ENCODE peak calls at places on chromosomes 12 and 14, in five cellular contexts. X is endothelial cell of umbilical vein; M is fibroblast of the aortic adventitia; R is CD4-positive, alpha-beta T cell; Y is tibial artery. B is an unnamed sample.

GRCh38 chr14:49924852-49925251 is 32.0 kb downstream of the ARF6 start:
- DNase-seq in R (no peak), M (no peak), X (no peak), Y (no peak), B (no peak)

GRCh38 chr14:35818346-35819115 is 7.6 kb upstream of the BRMS1L start:
- DNase-seq in Y (no peak), R (no peak), M (peak), X (peak), B (no peak)

GRCh38 chr12:122057769-122058168 is 20.8 kb upstream of the MLXIP start:
- DNase-seq in R (no peak), Y (no peak), X (no peak), M (no peak), B (no peak)

GRCh38 chr14:22515961-22516360 is 73.1 kb downstream of the DAD1 start:
- DNase-seq in Y (no peak), X (no peak), R (no peak), M (no peak), B (no peak)

GRCh38 chr14:103186241-103186835 is 63.1 kb downstream of the TNFAIP2 start:
- DNase-seq in X (no peak), Y (peak), M (no peak), R (no peak), B (no peak)

GRCh38 chr12:2640709-2641108 is 154.1 kb upstream of the FKBP4 start:
- DNase-seq in X (peak), M (peak), R (no peak), Y (peak), B (no peak)

GRCh38 chr14:69996197-69996596 is 117.0 kb downstream of the SMOC1 start:
- DNase-seq in M (peak), X (no peak), Y (no peak), R (no peak), B (no peak)

GRCh38 chr12:57576613-57577160 is 14.3 kb upstream of the PIP4K2C start:
- DNase-seq in X (no peak), M (no peak), Y (no peak), R (no peak), B (no peak)

GRCh38 chr12:10557766-10558165 is 52.1 kb downstream of the EIF2S3B start:
- DNase-seq in R (no peak), M (no peak), X (no peak), Y (no peak), B (no peak)

GRCh38 chr12:109466821-109467220 is 10.3 kb downstream of the KCTD10 start:
- DNase-seq in X (no peak), Y (no peak), M (no peak), R (no peak), B (no peak)

GRCh38 chr12:124964836-124965462 is 24.0 kb downstream of the DHX37 start:
- DNase-seq in X (no peak), Y (no peak), M (no peak), R (no peak), B (no peak)

GRCh38 chr12:8662592-8662991 is at the start of gene MFAP5:
- DNase-seq in Y (no peak), R (no peak), M (peak), X (no peak), B (no peak)

GRCh38 chr14:102819176-102819628 is 42.0 kb downstream of the TRAF3 start:
- DNase-seq in M (no peak), X (no peak), Y (no peak), R (peak), B (no peak)

GRCh38 chr12:92735131-92735721 is 32.4 kb downstream of the PLEKHG7 start:
- DNase-seq in M (peak), Y (no peak), R (no peak), X (peak), B (no peak)

GRCh38 chr14:71175491-71175890 is 268.2 kb downstream of the PCNX1 start:
- DNase-seq in Y (no peak), X (no peak), M (no peak), R (no peak), B (no peak)

GRCh38 chr14:67571275-67571990 is 28.6 kb downstream of the PIGH start:
- DNase-seq in X (peak), Y (peak), M (peak), R (peak), B (peak)

GRCh38 chr12:68374315-68374982 is 42.3 kb upstream of the MDM1 start:
- DNase-seq in R (no peak), M (no peak), X (no peak), Y (no peak), B (no peak)

GRCh38 chr12:55685671-55686070 is 22.0 kb downstream of the ITGA7 start:
- DNase-seq in R (no peak), M (no peak), Y (peak), X (no peak), B (no peak)

GRCh38 chr12:18275974-18276373 is 14.7 kb downstream of the PIK3C2G start:
- DNase-seq in Y (no peak), M (no peak), R (no peak), X (no peak), B (no peak)

GRCh38 chr12:79174656-79175055 is 310.1 kb downstream of the SYT1 start:
- DNase-seq in M (peak), R (no peak), X (peak), Y (no peak), B (no peak)

GRCh38 chr12:56137853-56138571 is 9.9 kb downstream of the ESYT1 start:
- DNase-seq in M (no peak), R (no peak), X (no peak), Y (no peak), B (no peak)

GRCh38 chr12:110917961-110918360 is 2.4 kb downstream of the MYL2 start:
- DNase-seq in X (no peak), R (no peak), M (no peak), Y (no peak), B (no peak)

GRCh38 chr12:2053675-2054070 is 886 bp downstream of the CACNA1C start:
- DNase-seq in X (no peak), Y (peak), M (peak), R (no peak), B (no peak)

GRCh38 chr14:93369393-93370266 is 22.6 kb downstream of the COX8C start:
- DNase-seq in M (no peak), X (no peak), R (no peak), Y (no peak), B (no peak)

GRCh38 chr12:92331383-92331782 is 185.7 kb upstream of the BTG1 start:
- DNase-seq in X (peak), M (no peak), Y (no peak), R (no peak), B (no peak)

GRCh38 chr12:52007158-52007921 is 594 bp downstream of the TAMALIN start:
- DNase-seq in X (peak), Y (no peak), M (no peak), R (peak), B (no peak)

GRCh38 chr12:104064031-104064841 is at the start of gene HCFC2:
- DNase-seq in X (peak), M (peak), Y (peak), R (peak), B (peak)

GRCh38 chr14:32709072-32709471 is 229.6 kb upstream of the NPAS3 start:
- DNase-seq in R (no peak), X (peak), Y (peak), M (peak), B (no peak)

GRCh38 chr12:51188359-51189051 is 15.6 kb upstream of the TFCP2 start:
- DNase-seq in X (no peak), R (no peak), M (no peak), Y (no peak), B (no peak)

GRCh38 chr12:2877047-2877958 is at the start of the genes FOXM1 and RHNO1:
- DNase-seq in Y (peak), M (peak), X (peak), R (peak), B (peak)

GRCh38 chr14:96053600-96054381 is 14.6 kb downstream of the C14orf132 start:
- DNase-seq in R (no peak), Y (peak), M (peak), X (no peak), B (no peak)

GRCh38 chr12:21852251-21852650 is 77.7 kb upstream of the KCNJ8 start:
- DNase-seq in X (no peak), R (no peak), M (peak), Y (no peak), B (no peak)

GRCh38 chr12:124518051-124518932 is 49.1 kb downstream of the NCOR2 start:
- DNase-seq in X (peak), Y (peak), R (no peak), M (peak), B (peak)

GRCh38 chr14:28656704-28657255 is 109.8 kb upstream of the FOXG1 start:
- DNase-seq in R (no peak), Y (no peak), X (no peak), M (no peak), B (no peak)

GRCh38 chr12:499837-500458 is 40.2 kb downstream of the B4GALNT3 start:
- DNase-seq in R (no peak), M (peak), Y (no peak), X (no peak), B (no peak)
- TF ChIP-seq CTCF in R (no peak), M (peak), Y (peak), X (no peak), B (no peak)

GRCh38 chr14:89955418-89956293 is at the start of gene TDP1:
- DNase-seq in M (peak), X (peak), R (peak), Y (peak), B (peak)
- TF ChIP-seq CTCF in M (no peak), X (peak), R (no peak), Y (no peak), B (no peak)

GRCh38 chr12:119113587-119113986 is 65.1 kb upstream of the HSPB8 start:
- DNase-seq in Y (no peak), X (no peak), R (no peak), M (no peak), B (no peak)
- TF ChIP-seq CTCF in Y (no peak), X (no peak), R (no peak), M (no peak), B (no peak)

GRCh38 chr14:90239139-90239538 is 17.2 kb upstream of the PSMC1 start:
- DNase-seq in Y (no peak), M (peak), X (no peak), R (no peak), B (no peak)

DNA sequence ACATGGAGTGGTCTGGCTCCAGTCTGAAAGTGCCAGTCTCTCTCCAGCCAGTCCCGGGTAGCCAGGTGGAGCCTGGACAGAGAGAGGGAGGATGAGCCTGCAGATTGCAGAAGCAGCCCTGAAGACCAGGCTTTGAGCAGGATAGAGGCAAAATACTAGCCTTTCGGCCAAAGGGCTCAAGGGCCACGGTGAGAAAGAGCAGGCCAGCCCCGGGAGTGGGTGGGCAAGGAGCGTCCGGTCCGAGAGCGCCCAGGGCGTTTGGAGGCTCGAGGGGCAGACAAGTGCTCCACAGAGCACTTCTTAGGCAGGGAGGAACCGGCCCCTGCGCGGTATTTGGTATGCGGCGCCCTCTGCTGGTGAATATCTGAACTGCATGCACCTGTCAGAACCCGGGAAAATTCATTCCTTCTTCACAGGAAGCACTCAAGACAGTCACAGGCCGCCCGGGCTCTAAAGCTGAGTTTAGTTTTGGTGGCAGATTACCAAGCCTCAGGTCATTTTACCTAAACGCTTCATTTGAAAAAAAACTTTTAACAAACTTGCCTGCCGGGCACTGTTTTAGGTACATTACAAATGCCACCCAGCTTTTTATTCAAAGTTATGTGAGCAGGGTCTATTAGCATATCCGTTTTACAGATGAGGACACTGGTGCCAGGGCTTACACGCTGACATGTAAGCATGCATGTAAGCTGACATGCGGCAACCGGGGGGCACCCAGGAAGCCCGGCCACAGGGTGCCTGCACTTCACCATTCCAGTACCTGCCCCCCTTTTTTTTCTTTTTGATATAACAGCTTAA is 21.0 kb upstream of the PSMC1 start:
- DNase-seq in R (peak), M (peak), Y (peak), X (peak), B (peak)
- TF ChIP-seq CTCF in R (peak), M (peak), Y (peak), X (peak), B (peak)

DNA sequence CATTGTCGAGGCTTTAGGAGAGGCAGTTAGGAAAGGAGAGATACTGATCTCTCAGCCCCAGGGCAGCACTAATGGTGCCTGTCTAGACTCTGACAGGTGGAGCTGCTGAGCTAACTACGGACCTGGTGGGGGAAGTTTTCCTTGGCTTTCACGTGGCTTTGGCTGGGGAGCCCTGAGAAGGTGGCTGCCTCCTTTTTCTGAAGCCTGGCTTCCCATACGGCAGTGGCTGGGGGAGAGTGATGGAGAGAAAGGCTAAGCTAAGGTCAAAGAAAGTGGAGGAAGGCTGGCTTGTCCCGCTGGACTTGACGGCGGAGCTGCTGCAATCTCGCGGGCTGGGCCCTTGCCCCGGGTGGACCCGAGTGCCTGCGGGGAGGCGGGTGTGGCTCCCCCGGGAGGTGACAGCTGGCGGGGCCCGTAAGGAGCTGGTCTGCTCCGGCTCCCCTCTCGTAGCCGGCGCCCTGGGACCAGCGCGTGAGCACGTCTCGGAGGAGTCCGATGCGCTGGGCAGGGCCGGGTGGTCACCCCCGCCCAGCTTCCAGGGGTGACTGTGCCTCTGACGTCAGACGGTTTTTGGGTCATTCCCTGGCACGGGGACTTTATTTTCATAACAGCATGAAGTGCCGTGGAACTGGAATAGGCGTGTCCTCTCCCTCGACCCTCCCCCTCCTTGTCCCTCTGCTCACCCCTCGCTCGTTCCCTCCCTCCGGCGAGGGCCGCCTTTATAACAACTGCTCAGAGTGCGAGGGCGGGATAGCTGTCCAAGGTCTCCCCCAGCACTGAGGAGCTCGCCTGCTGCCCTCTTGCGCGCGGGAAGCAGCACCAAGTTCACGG is at the start of gene GPRC5A:
- DNase-seq in X (peak), M (peak), Y (peak), R (peak), B (peak)
- TF ChIP-seq CTCF in X (peak), M (peak), Y (peak), R (no peak), B (peak)

B was measured in D721Med.